ENCODE peak calls at places on chromosomes 13 and 19, in nine cellular contexts. V, K, X, R, I, Z, P, S and B are unnamed samples.

GRCh38 chr13:109787135-109787954 is 962 bp upstream of the IRS2 start:
- DNase-seq in V (no peak), K (no peak), X (peak), R (no peak), I (no peak), Z (peak), P (peak), S (peak), B (no peak)

GRCh38 chr19:45173816-45174215 is 4.2 kb downstream of the TRAPPC6A start:
- DNase-seq in V (peak), K (peak), X (no peak), R (no peak), I (no peak), Z (no peak), P (no peak), S (no peak), B (peak)

GRCh38 chr19:44770550-44771257 is 7.0 kb upstream of the CBLC start:
- DNase-seq in V (no peak), K (peak), X (peak), R (peak), I (peak), Z (peak), P (peak), S (peak), B (no peak)

GRCh38 chr13:93080587-93080986 is 146.0 kb upstream of the GPC6 start:
- DNase-seq in V (no peak), K (peak), X (no peak), R (no peak), I (peak), Z (no peak), P (no peak), S (peak), B (no peak)

GRCh38 chr19:43776285-43776684 is 4.5 kb downstream of the KCNN4 start:
- DNase-seq in V (no peak), K (no peak), X (no peak), R (no peak), I (no peak), Z (no peak), P (no peak), S (no peak), B (no peak)

GRCh38 chr13:41199526-41199925 is 5.2 kb upstream of the KBTBD7 start:
- DNase-seq in V (no peak), K (no peak), X (no peak), R (no peak), I (no peak), Z (no peak), P (no peak), S (no peak), B (no peak)

GRCh38 chr19:1223018-1223855 is 14.6 kb downstream of the CBARP start:
- DNase-seq in V (no peak), K (no peak), X (no peak), R (peak), I (no peak), Z (no peak), P (no peak), S (peak), B (no peak)

GRCh38 chr19:51210385-51210784 is 14.5 kb upstream of the CD33 start:
- DNase-seq in V (no peak), K (no peak), X (no peak), R (no peak), I (no peak), Z (no peak), P (no peak), S (no peak), B (no peak)

GRCh38 chr19:35704218-35704617 is at the start of gene ZBTB32:
- DNase-seq in V (no peak), K (no peak), X (no peak), R (no peak), I (peak), Z (peak), P (no peak), S (peak), B (no peak)

GRCh38 chr19:44758596-44758995 is 10.1 kb downstream of the BCL3 start:
- DNase-seq in V (no peak), K (no peak), X (peak), R (no peak), I (no peak), Z (peak), P (no peak), S (no peak), B (no peak)

GRCh38 chr13:25281193-25281936 is 5.9 kb downstream of the MTMR6 start:
- DNase-seq in V (no peak), K (no peak), X (no peak), R (no peak), I (no peak), Z (no peak), P (no peak), S (no peak), B (no peak)

DNA sequence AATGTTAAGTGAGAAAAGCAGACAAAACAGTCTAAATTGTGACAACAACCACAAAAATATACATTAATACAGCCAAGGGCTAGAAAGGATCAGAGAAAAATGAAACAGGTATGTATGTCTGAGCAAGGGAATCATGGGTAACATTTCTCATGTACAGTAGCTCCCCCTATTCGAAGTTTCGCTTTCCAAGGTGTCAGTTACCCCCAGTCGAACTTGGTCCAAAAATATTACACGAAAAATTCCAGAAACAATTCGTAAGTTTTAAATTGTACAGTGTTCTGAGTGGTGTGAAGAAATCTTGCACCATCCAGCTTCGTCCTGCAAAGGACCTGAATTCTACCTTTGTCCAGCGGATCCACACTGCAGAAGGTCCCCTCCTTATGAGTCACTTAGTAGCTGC is 1.8 kb upstream of the RNASEH2B start:
- DNase-seq in V (no peak), K (no peak), X (no peak), R (no peak), I (no peak), Z (no peak), P (no peak), S (no peak), B (no peak)
- TF ChIP-seq CTCF in V (no peak), K (no peak), X (no peak), R (no peak), I (no peak), Z (no peak), P (no peak), S (no peak), B (no peak)

DNA sequence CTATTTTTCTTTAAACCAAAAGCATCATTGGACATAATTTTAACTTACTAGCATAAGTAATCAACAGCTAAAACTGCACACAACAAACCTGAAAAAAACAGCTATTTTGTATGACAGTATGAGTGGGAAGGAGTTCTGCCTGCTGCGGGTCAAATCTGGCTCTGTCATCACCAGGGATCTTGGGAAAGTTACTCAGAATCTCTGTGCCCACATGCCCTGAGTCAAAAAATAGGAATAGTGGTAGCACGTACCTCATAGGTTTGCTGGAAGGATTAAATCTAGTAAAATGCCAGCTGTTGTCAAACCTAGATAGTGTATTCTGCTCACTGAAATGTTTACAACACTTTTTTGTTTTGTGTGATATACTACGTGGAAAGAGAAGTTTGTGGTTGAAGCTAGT is 1.1 kb downstream of the CLN5 start:
- DNase-seq in V (no peak), K (no peak), X (no peak), R (no peak), I (peak), Z (no peak), P (no peak), S (peak), B (no peak)
- H3K4me3 ChIP-seq in V (peak), K (peak), X (peak), R (peak), I (peak), Z (peak), P (no peak), S (peak), B (peak)

DNA sequence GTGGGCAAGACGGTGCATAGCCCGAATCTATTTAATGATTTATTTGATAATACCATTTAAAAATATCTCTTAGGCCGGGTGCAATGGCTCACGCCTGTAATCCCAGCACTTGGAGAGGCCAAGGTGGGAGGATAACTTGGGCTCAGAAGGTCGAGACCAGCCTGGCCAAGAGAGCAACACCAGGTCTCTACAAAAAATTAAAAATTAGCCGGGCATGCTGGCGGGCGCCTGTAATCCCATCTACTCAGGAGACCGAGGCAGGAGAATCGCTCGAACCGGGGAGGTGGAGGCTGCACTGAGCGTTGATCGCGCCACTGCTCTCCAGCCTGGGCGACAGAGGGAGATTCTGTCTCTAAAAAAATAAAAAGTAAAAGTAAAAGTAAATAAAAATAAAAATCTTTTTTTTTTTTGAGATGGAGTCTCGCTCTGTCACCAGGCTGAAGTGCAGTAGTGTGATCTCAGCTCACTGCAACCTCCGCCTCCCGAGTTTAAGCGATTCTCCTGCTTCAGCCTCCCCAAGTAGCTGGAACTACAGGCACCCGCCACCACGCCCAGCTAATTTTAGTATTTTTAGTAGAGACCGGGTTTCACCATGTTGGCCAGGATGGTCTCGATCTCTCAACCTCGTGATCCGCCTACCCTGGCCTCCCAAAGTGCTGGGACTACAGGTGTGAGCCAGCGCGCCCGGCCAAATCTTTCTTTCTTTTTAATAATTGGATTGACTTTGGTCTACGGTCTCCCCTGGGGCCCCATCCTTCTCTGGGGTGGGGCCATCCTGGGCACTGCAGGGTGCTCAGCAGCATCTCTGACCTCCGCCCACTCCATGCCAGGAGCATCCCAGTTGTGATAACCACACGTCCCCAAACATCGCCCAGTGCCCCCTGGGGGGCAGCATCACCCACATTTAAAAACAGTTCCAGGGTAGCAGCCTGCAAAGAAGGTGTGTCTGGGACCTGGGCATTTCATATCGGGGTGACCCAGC is 90.7 kb downstream of the GNG7 start:
- DNase-seq in V (no peak), K (no peak), X (no peak), R (no peak), I (no peak), Z (no peak), P (no peak), S (no peak), B (no peak)
- TF ChIP-seq CTCF in V (no peak), K (no peak), X (no peak), R (peak), I (no peak), Z (no peak), P (no peak), S (no peak), B (no peak)

GRCh38 chr19:58328999-58329398 is 2.2 kb downstream of the ZSCAN22 start:
- DNase-seq in V (no peak), K (no peak), X (no peak), R (no peak), I (no peak), Z (peak), P (no peak), S (no peak), B (no peak)
- H3K4me3 ChIP-seq in V (no peak), K (no peak), X (no peak), R (no peak), I (no peak), Z (no peak), P (no peak), S (no peak), B (no peak)

GRCh38 chr13:23348270-23349126 is 85.0 kb downstream of the SACS start:
- DNase-seq in V (no peak), K (no peak), X (no peak), R (no peak), I (peak), Z (peak), P (no peak), S (no peak), B (no peak)
- TF ChIP-seq CTCF in V (peak), K (no peak), X (no peak), R (peak), I (no peak), Z (peak), P (no peak), S (no peak), B (no peak)

DNA sequence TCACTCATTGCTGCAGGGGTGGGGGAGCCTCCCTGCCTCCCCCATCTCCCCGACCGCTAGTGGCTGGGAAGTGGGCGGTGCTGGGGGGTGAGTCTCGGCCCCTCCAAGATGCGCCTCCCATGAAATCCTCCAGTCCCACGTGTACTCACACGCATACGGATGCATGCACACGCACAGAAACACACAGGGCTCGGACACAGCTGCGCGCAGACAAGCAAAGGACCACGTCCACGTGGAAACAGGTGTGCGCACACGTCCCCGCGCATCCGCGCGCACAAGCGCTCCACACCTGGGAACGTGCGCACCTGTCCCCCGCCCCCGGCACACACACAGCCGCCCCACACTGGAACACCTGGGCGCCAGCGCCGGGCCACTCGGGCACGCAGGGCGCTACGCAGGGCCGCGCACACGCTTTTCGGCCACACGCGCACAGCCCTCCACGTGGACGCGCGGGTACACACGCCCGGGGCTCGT is 680 bp downstream of the MATK start:
- DNase-seq in V (no peak), K (no peak), X (no peak), R (no peak), I (no peak), Z (no peak), P (no peak), S (peak), B (no peak)
- H3K4me3 ChIP-seq in V (peak), K (no peak), X (no peak), R (peak), I (no peak), Z (peak), P (no peak), S (no peak), B (no peak)

DNA sequence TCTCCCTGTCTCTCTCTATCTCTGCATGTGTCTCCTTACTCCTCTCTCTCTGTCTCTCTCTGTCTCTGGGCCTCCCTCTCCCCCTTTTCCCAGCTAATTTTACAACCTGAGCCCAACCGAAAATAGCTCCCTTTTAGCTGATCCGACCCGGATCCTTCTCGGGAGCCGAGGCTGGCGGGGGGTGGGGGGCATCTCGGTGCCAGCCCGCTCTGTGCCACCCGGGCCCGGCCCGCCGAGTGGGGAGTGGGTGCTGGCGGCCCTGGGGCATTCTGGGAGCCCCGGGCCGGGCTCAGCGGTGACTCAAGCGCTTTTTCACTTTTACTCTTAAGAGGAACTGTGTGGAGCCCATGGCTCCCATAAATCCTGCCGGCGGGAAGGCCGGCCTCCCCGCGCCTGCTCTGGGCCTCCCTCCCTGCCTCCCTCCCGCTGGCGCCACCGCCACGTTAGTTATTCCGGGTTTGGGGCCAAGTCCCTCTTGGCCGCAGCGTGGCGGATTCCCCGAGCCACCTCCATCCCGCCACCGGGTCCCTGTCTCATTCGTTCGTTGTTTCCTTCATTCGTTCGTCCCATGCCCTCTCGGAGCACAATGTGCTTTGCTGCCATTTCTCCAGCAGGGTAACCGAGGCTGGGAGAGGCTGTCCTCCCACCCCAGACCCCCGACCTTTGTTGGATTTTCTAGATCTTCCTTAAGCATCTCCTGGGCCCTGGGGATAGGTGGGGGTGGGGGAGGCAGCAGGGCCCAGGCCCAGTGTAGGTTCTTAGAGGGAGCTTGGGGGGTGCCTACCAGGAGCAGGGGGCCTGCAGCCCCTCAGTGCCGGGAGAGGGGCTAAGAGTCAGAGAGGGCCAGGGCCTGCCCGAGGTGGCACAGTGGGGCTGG is 3.2 kb downstream of the NFIC start:
- DNase-seq in V (no peak), K (no peak), X (peak), R (peak), I (no peak), Z (no peak), P (peak), S (peak), B (no peak)
- TF ChIP-seq CTCF in V (no peak), K (no peak), X (no peak), R (peak), I (peak), Z (peak), P (no peak), S (no peak), B (no peak)